ENCODE peak calls at places on chromosomes 12 and 14, in eight cellular contexts. D is ACHN, I is H4, V is right atrium auricular region, Q is transverse colon, S is COR-L47, M is HL-60, Z is AG04450. A is an unnamed sample.

GRCh38 chr12:117189725-117190209 is 503 bp downstream of the FBXO21 start:
- DNase-seq in D (peak), I (no peak), V (no peak), Q (peak), S (peak), M (peak), Z (no peak), A (no peak)

GRCh38 chr12:19158909-19159308 is 29.4 kb downstream of the PLEKHA5 start:
- DNase-seq in D (no peak), I (peak), V (no peak), Q (no peak), S (no peak), M (no peak), Z (peak), A (no peak)

GRCh38 chr14:102221026-102221425 is 81.3 kb downstream of the WDR20 start:
- DNase-seq in D (no peak), I (no peak), V (no peak), Q (no peak), S (no peak), M (no peak), Z (no peak), A (no peak)

GRCh38 chr12:132429932-132430643 is 59.9 kb upstream of the FBRSL1 start:
- DNase-seq in D (peak), I (peak), V (no peak), Q (peak), S (peak), M (peak), Z (no peak), A (peak)

GRCh38 chr12:552466-552865 is 92.7 kb downstream of the B4GALNT3 start:
- DNase-seq in D (no peak), I (no peak), V (no peak), Q (no peak), S (no peak), M (no peak), Z (no peak), A (no peak)

GRCh38 chr12:3461391-3461790 is 29.6 kb upstream of the PRMT8 start:
- DNase-seq in D (no peak), I (no peak), V (no peak), Q (no peak), S (no peak), M (no peak), Z (no peak), A (no peak)

GRCh38 chr12:55072093-55072492 is 52.3 kb downstream of the NEUROD4 start:
- DNase-seq in D (peak), I (peak), V (no peak), Q (peak), S (no peak), M (peak), Z (no peak), A (no peak)

GRCh38 chr12:105322070-105322469 is 8.4 kb upstream of the C12orf75 start:
- DNase-seq in D (no peak), I (no peak), V (no peak), Q (no peak), S (no peak), M (no peak), Z (no peak), A (no peak)

GRCh38 chr12:21546721-21547120 is 20.6 kb downstream of the SPX start:
- DNase-seq in D (peak), I (no peak), V (no peak), Q (no peak), S (no peak), M (no peak), Z (no peak), A (no peak)

GRCh38 chr12:86265329-86265695 is 9.1 kb upstream of the MGAT4C start:
- DNase-seq in D (no peak), I (no peak), V (no peak), Q (no peak), S (no peak), M (no peak), Z (no peak), A (no peak)

GRCh38 chr12:123057505-123058265 is 77.2 kb downstream of the ARL6IP4 start:
- DNase-seq in D (no peak), I (peak), V (no peak), Q (no peak), S (no peak), M (no peak), Z (no peak), A (no peak)

GRCh38 chr12:76029982-76030377 is 1.6 kb downstream of the PHLDA1 start:
- DNase-seq in D (peak), I (peak), V (no peak), Q (no peak), S (no peak), M (no peak), Z (no peak), A (no peak)

GRCh38 chr12:131919366-131920156 is 9.5 kb upstream of the PUS1 start:
- DNase-seq in D (no peak), I (no peak), V (no peak), Q (no peak), S (no peak), M (no peak), Z (no peak), A (no peak)

GRCh38 chr14:102442241-102443211 is 67.0 kb downstream of the ANKRD9 start:
- DNase-seq in D (no peak), I (no peak), V (no peak), Q (peak), S (no peak), M (no peak), Z (no peak), A (no peak)

GRCh38 chr14:50943261-50943942 is 881 bp downstream of the PYGL start:
- DNase-seq in D (peak), I (no peak), V (peak), Q (peak), S (no peak), M (no peak), Z (no peak), A (no peak)

GRCh38 chr12:67780580-67781084 is 132.1 kb downstream of the DYRK2 start:
- DNase-seq in D (no peak), I (no peak), V (no peak), Q (no peak), S (no peak), M (no peak), Z (no peak), A (no peak)

GRCh38 chr14:75825147-75825592 is 156.6 kb downstream of the TGFB3 start:
- DNase-seq in D (no peak), I (no peak), V (no peak), Q (no peak), S (no peak), M (no peak), Z (no peak), A (no peak)

GRCh38 chr14:95055318-95055717 is 102.0 kb downstream of the DICER1 start:
- DNase-seq in D (no peak), I (no peak), V (no peak), Q (no peak), S (no peak), M (no peak), Z (no peak), A (no peak)

GRCh38 chr12:132389526-132390286 is 60.3 kb upstream of the GALNT9 start:
- DNase-seq in D (no peak), I (no peak), V (no peak), Q (no peak), S (no peak), M (no peak), Z (no peak), A (no peak)

GRCh38 chr14:77052281-77053044 is 24.0 kb upstream of the IRF2BPL start:
- DNase-seq in D (no peak), I (no peak), V (no peak), Q (no peak), S (peak), M (no peak), Z (no peak), A (no peak)

GRCh38 chr12:55842681-55843429 is at the start of gene MMP19:
- DNase-seq in D (peak), I (peak), V (no peak), Q (no peak), S (no peak), M (peak), Z (peak), A (no peak)

GRCh38 chr14:74977164-74977900 is 21.9 kb upstream of the PGF start:
- DNase-seq in D (no peak), I (no peak), V (no peak), Q (no peak), S (no peak), M (no peak), Z (no peak), A (no peak)

A was measured in GF-D8.